ENCODE peak calls at places on chromosomes 2 and 18, in ten cellular contexts. L is Peyer's patch, A is breast epithelium, V is ovary, I is esophagus squamous epithelium, C is body of pancreas, R is transverse colon, J is heart left ventricle, O is HCT116, W is HepG2. N is an unnamed sample.

GRCh38 chr18:49616618-49617328 is 54.9 kb downstream of the LIPG start:
- DNase-seq in L (no peak), A (no peak), V (no peak), I (no peak), C (no peak), R (no peak), J (no peak), O (no peak), W (no peak), N (no peak)

GRCh38 chr2:16774980-16775963 is 109.6 kb upstream of the CYRIA start:
- DNase-seq in L (no peak), A (no peak), V (no peak), I (no peak), C (no peak), R (no peak), J (no peak), O (no peak), W (peak), N (no peak)

GRCh38 chr2:37556256-37556655 is 115.2 kb downstream of the CDC42EP3 start:
- DNase-seq in L (no peak), A (no peak), V (no peak), I (no peak), C (no peak), R (no peak), J (no peak), O (no peak), W (no peak), N (no peak)

GRCh38 chr2:218285604-218286003 is 6.7 kb downstream of the TMBIM1 start:
- DNase-seq in L (no peak), A (peak), V (no peak), I (no peak), C (peak), R (no peak), J (peak), O (no peak), W (no peak), N (peak)

GRCh38 chr2:111071480-111072143 is 49.1 kb upstream of the BCL2L11 start:
- DNase-seq in L (no peak), A (no peak), V (no peak), I (no peak), C (no peak), R (no peak), J (no peak), O (no peak), W (no peak), N (peak)

GRCh38 chr18:51251625-51252024 is 54.1 kb upstream of the MEX3C start:
- DNase-seq in L (peak), A (no peak), V (no peak), I (no peak), C (no peak), R (peak), J (no peak), O (no peak), W (no peak), N (no peak)

GRCh38 chr2:174235680-174236079 is 12.7 kb downstream of the OLA1 start:
- DNase-seq in L (no peak), A (no peak), V (no peak), I (no peak), C (no peak), R (no peak), J (no peak), O (no peak), W (no peak), N (no peak)

GRCh38 chr18:48336332-48336731 is 72.9 kb downstream of the ZBTB7C start:
- DNase-seq in L (no peak), A (no peak), V (no peak), I (no peak), C (no peak), R (no peak), J (no peak), O (no peak), W (no peak), N (no peak)

GRCh38 chr2:127094509-127095366 is 12.2 kb downstream of the BIN1 start:
- DNase-seq in L (no peak), A (no peak), V (peak), I (no peak), C (peak), R (peak), J (no peak), O (no peak), W (no peak), N (peak)

GRCh38 chr2:236334122-236334876 is 70.1 kb upstream of the ASB18 start:
- DNase-seq in L (no peak), A (no peak), V (no peak), I (no peak), C (no peak), R (no peak), J (peak), O (no peak), W (no peak), N (peak)

GRCh38 chr2:61157371-61158003 is 4.5 kb upstream of the C2orf74 start:
- DNase-seq in L (no peak), A (no peak), V (no peak), I (no peak), C (no peak), R (no peak), J (no peak), O (no peak), W (no peak), N (no peak)

GRCh38 chr2:178927173-178927572 is 120.0 kb upstream of the TTN start:
- DNase-seq in L (no peak), A (no peak), V (no peak), I (no peak), C (no peak), R (no peak), J (no peak), O (no peak), W (no peak), N (no peak)

GRCh38 chr2:148998162-148998830 is 40.2 kb upstream of the LYPD6B start:
- DNase-seq in L (no peak), A (no peak), V (no peak), I (no peak), C (no peak), R (no peak), J (peak), O (no peak), W (no peak), N (no peak)

GRCh38 chr18:44950685-44951195 is 270.1 kb downstream of the SETBP1 start:
- DNase-seq in L (no peak), A (no peak), V (no peak), I (no peak), C (no peak), R (no peak), J (no peak), O (no peak), W (no peak), N (no peak)

GRCh38 chr18:6414118-6414722 is 491 bp downstream of the L3MBTL4 start:
- DNase-seq in L (peak), A (peak), V (peak), I (no peak), C (peak), R (peak), J (peak), O (no peak), W (peak), N (peak)

GRCh38 chr2:98444436-98445166 is at the start of gene INPP4A:
- DNase-seq in L (peak), A (peak), V (peak), I (no peak), C (peak), R (peak), J (peak), O (peak), W (peak), N (no peak)

GRCh38 chr2:172639823-172640222 is 83.9 kb downstream of the PDK1 start:
- DNase-seq in L (no peak), A (no peak), V (no peak), I (no peak), C (no peak), R (no peak), J (no peak), O (no peak), W (no peak), N (no peak)

GRCh38 chr2:27798948-27799645 is 27.6 kb downstream of the MRPL33 start:
- DNase-seq in L (no peak), A (peak), V (no peak), I (no peak), C (no peak), R (peak), J (peak), O (peak), W (peak), N (peak)

GRCh38 chr2:72892506-72893173 is 5.4 kb downstream of the SPR start:
- DNase-seq in L (no peak), A (no peak), V (peak), I (no peak), C (peak), R (peak), J (peak), O (no peak), W (peak), N (peak)

GRCh38 chr2:20579866-20580265 is 71.0 kb downstream of the HS1BP3 start:
- DNase-seq in L (no peak), A (no peak), V (no peak), I (no peak), C (no peak), R (no peak), J (no peak), O (no peak), W (no peak), N (no peak)

GRCh38 chr2:197879844-197880408 is 75.5 kb downstream of the PLCL1 start:
- DNase-seq in L (no peak), A (no peak), V (no peak), I (no peak), C (no peak), R (no peak), J (no peak), O (no peak), W (no peak), N (no peak)

GRCh38 chr2:192546566-192546965 is 351.8 kb upstream of the TMEFF2 start:
- DNase-seq in L (no peak), A (no peak), V (no peak), I (no peak), C (no peak), R (no peak), J (no peak), O (no peak), W (no peak), N (no peak)

GRCh38 chr2:136874258-136874657 is 108.9 kb downstream of the THSD7B start:
- DNase-seq in L (no peak), A (no peak), V (no peak), I (no peak), C (no peak), R (no peak), J (no peak), O (no peak), W (peak), N (no peak)

GRCh38 chr2:180505203-180505602 is 475.2 kb upstream of the UBE2E3 start:
- DNase-seq in L (no peak), A (no peak), V (no peak), I (no peak), C (no peak), R (no peak), J (no peak), O (no peak), W (no peak), N (no peak)

GRCh38 chr18:497688-498087 is 2.8 kb downstream of the COLEC12 start:
- DNase-seq in L (no peak), A (no peak), V (no peak), I (no peak), C (no peak), R (no peak), J (no peak), O (no peak), W (no peak), N (no peak)

GRCh38 chr2:226410212-226410611 is 389.4 kb downstream of the IRS1 start:
- DNase-seq in L (no peak), A (no peak), V (no peak), I (no peak), C (no peak), R (no peak), J (no peak), O (no peak), W (no peak), N (no peak)

GRCh38 chr2:224400886-224401632 is 848 bp downstream of the FAM124B start:
- DNase-seq in L (no peak), A (no peak), V (no peak), I (no peak), C (no peak), R (no peak), J (no peak), O (no peak), W (no peak), N (no peak)

GRCh38 chr2:2191110-2191707 is 139.9 kb downstream of the MYT1L start:
- DNase-seq in L (no peak), A (no peak), V (no peak), I (no peak), C (no peak), R (no peak), J (no peak), O (no peak), W (no peak), N (peak)

GRCh38 chr2:43609304-43609883 is 13.6 kb upstream of the THADA start:
- DNase-seq in L (peak), A (no peak), V (no peak), I (no peak), C (peak), R (peak), J (peak), O (peak), W (peak), N (no peak)

GRCh38 chr2:38581193-38582147 is 21.3 kb downstream of the HNRNPLL start:
- DNase-seq in L (no peak), A (no peak), V (peak), I (peak), C (no peak), R (peak), J (peak), O (peak), W (peak), N (no peak)

GRCh38 chr2:217510790-217511291 is 492.0 kb downstream of the TNS1 start:
- DNase-seq in L (peak), A (peak), V (peak), I (no peak), C (peak), R (peak), J (peak), O (peak), W (peak), N (no peak)

GRCh38 chr18:61838521-61838920 is 54.3 kb downstream of the RNF152 start:
- DNase-seq in L (no peak), A (no peak), V (no peak), I (no peak), C (no peak), R (no peak), J (no peak), O (no peak), W (peak), N (no peak)

GRCh38 chr18:53148056-53148574 is 808.1 kb downstream of the DCC start:
- DNase-seq in L (no peak), A (no peak), V (no peak), I (no peak), C (no peak), R (no peak), J (no peak), O (no peak), W (no peak), N (no peak)

GRCh38 chr2:238046871-238047270 is 13.9 kb upstream of the SCLY start:
- DNase-seq in L (no peak), A (no peak), V (no peak), I (no peak), C (peak), R (no peak), J (no peak), O (no peak), W (no peak), N (no peak)

GRCh38 chr2:49840428-49840975 is 686.2 kb upstream of the FSHR start:
- DNase-seq in L (no peak), A (no peak), V (no peak), I (no peak), C (no peak), R (no peak), J (no peak), O (no peak), W (no peak), N (no peak)

GRCh38 chr18:30328839-30329238 is 713.7 kb downstream of the DSC3 start:
- DNase-seq in L (no peak), A (no peak), V (no peak), I (no peak), C (no peak), R (no peak), J (no peak), O (peak), W (no peak), N (no peak)

GRCh38 chr2:239569401-239570090 is 168.7 kb upstream of the HDAC4 start:
- DNase-seq in L (no peak), A (no peak), V (no peak), I (no peak), C (no peak), R (no peak), J (no peak), O (no peak), W (no peak), N (no peak)

GRCh38 chr2:181239400-181239799 is 217.8 kb upstream of the ITGA4 start:
- DNase-seq in L (no peak), A (no peak), V (no peak), I (no peak), C (no peak), R (no peak), J (no peak), O (peak), W (peak), N (no peak)

GRCh38 chr2:152322222-152322621 is 12.8 kb upstream of the FMNL2 start:
- DNase-seq in L (no peak), A (no peak), V (no peak), I (no peak), C (no peak), R (no peak), J (no peak), O (no peak), W (no peak), N (no peak)

GRCh38 chr18:12076424-12077140 is 17.1 kb upstream of the ANKRD62 start:
- DNase-seq in L (no peak), A (no peak), V (peak), I (no peak), C (no peak), R (no peak), J (no peak), O (no peak), W (no peak), N (no peak)
- H3K4me3 ChIP-seq in L (peak), A (peak), V (peak), I (peak), C (no peak), R (peak), J (no peak), O (peak), W (peak), N (no peak)

GRCh38 chr18:36714476-36714875 is 114.3 kb downstream of the TPGS2 start:
- DNase-seq in L (no peak), A (no peak), V (no peak), I (no peak), C (no peak), R (no peak), J (no peak), O (no peak), W (no peak), N (no peak)
- TF ChIP-seq CTCF in L (no peak), A (no peak), V (no peak), I (no peak), C (no peak), R (no peak), J (no peak), O (peak), W (no peak), N (no peak)

GRCh38 chr2:201171259-201171814 is 11.6 kb upstream of the CASP10 start:
- DNase-seq in L (no peak), A (no peak), V (no peak), I (no peak), C (no peak), R (no peak), J (no peak), O (no peak), W (no peak), N (no peak)
- TF ChIP-seq POLR2A in L (no peak), A (no peak), V (no peak), I (no peak), C (no peak), R (no peak), J (no peak), O (no peak), W (no peak), N (no peak)

DNA sequence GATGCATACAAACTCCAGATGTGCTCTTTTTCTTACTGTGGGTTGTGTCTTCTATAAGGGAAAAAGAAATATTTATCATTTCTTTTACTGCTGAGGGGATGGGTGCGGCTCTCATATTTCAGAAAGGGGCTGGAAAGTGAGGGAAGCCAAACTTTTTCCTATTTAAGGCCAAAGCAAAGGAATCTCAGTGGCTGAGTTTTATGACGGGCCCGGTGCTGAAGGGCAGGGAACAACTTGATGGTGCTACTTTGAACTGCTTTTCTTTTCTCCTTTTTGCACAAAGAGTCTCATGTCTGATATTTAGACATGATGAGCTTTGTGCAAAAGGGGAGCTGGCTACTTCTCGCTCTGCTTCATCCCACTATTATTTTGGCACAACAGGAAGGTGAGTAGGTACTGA is at the start of gene COL3A1:
- DNase-seq in L (no peak), A (no peak), V (peak), I (no peak), C (no peak), R (peak), J (peak), O (no peak), W (no peak), N (no peak)
- H3K4me3 ChIP-seq in L (peak), A (peak), V (peak), I (peak), C (no peak), R (peak), J (peak), O (no peak), W (no peak), N (peak)

DNA sequence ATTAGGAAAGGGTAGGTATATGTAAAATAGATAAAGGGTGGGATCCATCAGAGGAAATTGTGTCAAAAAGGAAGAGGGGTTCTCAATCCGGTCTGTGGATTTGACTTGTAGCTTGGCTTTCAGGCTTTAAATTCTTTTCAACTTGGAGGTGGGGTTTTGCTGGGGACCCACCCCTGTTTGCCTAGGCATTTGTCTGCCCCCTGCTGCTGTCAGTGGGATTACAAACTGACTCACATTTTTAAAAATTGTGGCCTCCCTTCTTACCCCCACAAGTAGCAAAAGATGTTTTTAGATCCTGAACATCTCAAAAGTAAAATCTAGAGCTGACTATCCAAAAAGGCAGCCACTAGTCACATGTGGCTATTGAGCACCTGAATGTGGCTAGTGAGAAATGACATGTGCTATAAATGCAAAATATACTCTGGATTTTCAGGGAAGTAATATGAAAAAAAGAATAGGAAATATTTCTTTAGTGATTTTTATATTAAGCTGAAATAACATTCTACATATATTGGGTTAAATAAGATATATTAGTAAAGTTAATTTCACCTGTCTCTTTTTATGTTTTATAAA is 178.9 kb downstream of the GFPT1 start:
- DNase-seq in L (no peak), A (no peak), V (no peak), I (no peak), C (no peak), R (no peak), J (no peak), O (no peak), W (no peak), N (no peak)
- TF ChIP-seq CTCF in L (no peak), A (no peak), V (no peak), I (no peak), C (no peak), R (peak), J (no peak), O (peak), W (peak), N (no peak)

N was measured in lower leg skin.